ENCODE peak calls at places on chromosomes 5 and 9, in nine cellular contexts. M, L, Z, A, O, I, E, X and D are unnamed samples.

GRCh38 chr5:163309850-163310365 is 127.5 kb upstream of the CCNG1 start:
- DNase-seq in M (no peak), L (no peak), Z (no peak), A (no peak), O (no peak), I (no peak), E (no peak), X (no peak), D (no peak)

GRCh38 chr9:136538599-136539426 is 7.0 kb downstream of the NOTCH1 start:
- DNase-seq in M (peak; percentile 61), L (no peak), Z (no peak), A (no peak), O (peak; percentile 55), I (peak; percentile 56), E (no peak), X (no peak), D (no peak)

GRCh38 chr5:157388148-157388547 is 71.9 kb upstream of the NIPAL4 start:
- DNase-seq in M (no peak), L (no peak), Z (no peak), A (peak; percentile 42), O (no peak), I (no peak), E (no peak), X (no peak), D (no peak)

GRCh38 chr5:91928751-91929521 is 545.8 kb upstream of the ARRDC3 start:
- DNase-seq in M (peak; percentile 30), L (no peak), Z (no peak), A (peak; percentile 67), O (no peak), I (no peak), E (peak; percentile 38), X (no peak), D (no peak)

GRCh38 chr5:2207109-2207399 is 324.3 kb upstream of the IRX4 start:
- DNase-seq in M (no peak), L (no peak), Z (no peak), A (no peak), O (no peak), I (no peak), E (no peak), X (no peak), D (no peak)

GRCh38 chr9:98570663-98571440 is 137.9 kb downstream of the GABBR2 start:
- DNase-seq in M (no peak), L (no peak), Z (no peak), A (no peak), O (no peak), I (no peak), E (no peak), X (no peak), D (no peak)

GRCh38 chr9:17003576-17004240 is 131.1 kb upstream of the CNTLN start:
- DNase-seq in M (no peak), L (no peak), Z (no peak), A (peak; percentile 49), O (no peak), I (no peak), E (no peak), X (no peak), D (no peak)

GRCh38 chr5:181063514-181063913 is 23.4 kb downstream of the BTNL9 start:
- DNase-seq in M (no peak), L (no peak), Z (no peak), A (peak; percentile 58), O (no peak), I (no peak), E (no peak), X (no peak), D (no peak)

GRCh38 chr5:42021119-42021518 is 96.0 kb downstream of the FBXO4 start:
- DNase-seq in M (no peak), L (no peak), Z (no peak), A (peak; percentile 77), O (no peak), I (no peak), E (no peak), X (peak; percentile 69), D (no peak)

GRCh38 chr5:4533457-4534105 is 606.5 kb upstream of the ADAMTS16 start:
- DNase-seq in M (no peak), L (no peak), Z (no peak), A (no peak), O (no peak), I (no peak), E (no peak), X (peak; percentile 38), D (no peak)

GRCh38 chr9:85401998-85402397 is 339.8 kb downstream of the AGTPBP1 start:
- DNase-seq in M (peak; percentile 40), L (no peak), Z (no peak), A (peak; percentile 38), O (no peak), I (no peak), E (no peak), X (peak; percentile 33), D (no peak)

GRCh38 chr9:104177003-104177611 is 83.0 kb downstream of the SMC2 start:
- DNase-seq in M (peak; percentile 41), L (peak; percentile 9), Z (no peak), A (peak; percentile 42), O (no peak), I (no peak), E (no peak), X (peak; percentile 32), D (no peak)

GRCh38 chr5:158769702-158770101 is 330.0 kb downstream of the EBF1 start:
- DNase-seq in M (no peak), L (no peak), Z (no peak), A (no peak), O (no peak), I (no peak), E (no peak), X (no peak), D (no peak)

GRCh38 chr5:176680226-176680563 is 32.9 kb downstream of the TSPAN17 start:
- DNase-seq in M (no peak), L (no peak), Z (no peak), A (no peak), O (no peak), I (no peak), E (no peak), X (no peak), D (no peak)

GRCh38 chr5:746258-746761 is 38.2 kb downstream of the ZDHHC11B start:
- DNase-seq in M (no peak), L (no peak), Z (no peak), A (no peak), O (no peak), I (no peak), E (no peak), X (no peak), D (no peak)

GRCh38 chr5:159121061-159121460 is 21.3 kb upstream of the EBF1 start:
- DNase-seq in M (no peak), L (no peak), Z (no peak), A (no peak), O (no peak), I (no peak), E (no peak), X (no peak), D (no peak)

GRCh38 chr9:17063535-17064135 is 71.2 kb upstream of the CNTLN start:
- DNase-seq in M (peak; percentile 44), L (peak; percentile 45), Z (no peak), A (peak; percentile 70), O (no peak), I (no peak), E (peak; percentile 10), X (peak; percentile 31), D (no peak)

GRCh38 chr9:33125871-33126822 is 41.0 kb downstream of the B4GALT1 start:
- DNase-seq in M (no peak), L (no peak), Z (no peak), A (peak; percentile 5), O (no peak), I (no peak), E (no peak), X (peak; percentile 64), D (no peak)

GRCh38 chr9:95509851-95510529 is 6.8 kb downstream of the PTCH1 start:
- DNase-seq in M (no peak), L (no peak), Z (no peak), A (no peak), O (no peak), I (no peak), E (no peak), X (no peak), D (no peak)

DNA sequence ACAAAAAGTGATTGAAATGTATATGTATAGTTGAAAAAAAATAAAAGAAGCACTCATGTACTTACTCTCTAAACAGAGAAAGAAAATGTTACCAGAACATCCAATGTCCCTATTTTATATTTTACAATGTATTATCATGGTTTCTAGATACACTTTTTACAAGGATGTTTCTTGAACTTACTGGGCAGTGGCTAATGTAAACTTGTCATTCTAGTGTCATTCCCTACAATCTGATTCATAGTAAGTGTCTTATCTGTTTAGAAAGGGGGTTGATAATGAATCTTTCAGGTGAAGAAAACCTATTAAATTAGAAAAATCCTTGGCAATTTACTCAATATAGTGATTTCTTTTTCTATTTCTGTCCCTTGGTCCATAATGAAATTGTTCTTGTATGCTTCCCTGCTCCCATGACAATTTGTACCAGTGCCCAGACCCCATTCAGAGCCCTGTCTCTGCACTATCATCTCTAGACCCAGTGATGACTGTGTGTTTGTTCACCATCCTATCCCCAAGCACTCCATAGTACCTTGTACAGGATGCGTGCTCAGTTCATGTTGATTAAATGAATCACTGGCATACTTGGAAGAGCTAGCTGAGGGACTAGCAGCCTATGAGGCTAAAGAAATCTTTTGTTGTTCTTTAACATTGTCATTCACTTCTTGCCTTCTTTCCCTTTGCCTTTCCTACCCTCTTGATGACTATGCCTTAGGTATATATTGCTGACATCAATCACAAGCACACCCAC is 101.2 kb downstream of the HMHB1 start:
- DNase-seq in M (peak; percentile 84), L (peak; percentile 4), Z (no peak), A (peak; percentile 94), O (no peak), I (no peak), E (peak; percentile 61), X (peak; percentile 93), D (no peak)
- H3K27ac ChIP-seq in M (no peak overlapping the region), L (no peak overlapping the region), Z (no peak overlapping the region), A (peak overlapping the region; percentile 97), O (no peak overlapping the region), I (no peak overlapping the region), E (no peak overlapping the region), X (peak overlapping the region; percentile 20), D (no peak overlapping the region)

GRCh38 chr5:76388236-76388635 is 14.8 kb upstream of the IQGAP2 start:
- DNase-seq in M (no peak), L (no peak), Z (no peak), A (peak; percentile 59), O (no peak), I (no peak), E (no peak), X (no peak), D (no peak)
- H3K27ac ChIP-seq in M (no peak overlapping the region), L (no peak overlapping the region), Z (no peak overlapping the region), A (no peak overlapping the region), O (no peak overlapping the region), I (no peak overlapping the region), E (no peak overlapping the region), X (no peak overlapping the region), D (no peak overlapping the region)

DNA sequence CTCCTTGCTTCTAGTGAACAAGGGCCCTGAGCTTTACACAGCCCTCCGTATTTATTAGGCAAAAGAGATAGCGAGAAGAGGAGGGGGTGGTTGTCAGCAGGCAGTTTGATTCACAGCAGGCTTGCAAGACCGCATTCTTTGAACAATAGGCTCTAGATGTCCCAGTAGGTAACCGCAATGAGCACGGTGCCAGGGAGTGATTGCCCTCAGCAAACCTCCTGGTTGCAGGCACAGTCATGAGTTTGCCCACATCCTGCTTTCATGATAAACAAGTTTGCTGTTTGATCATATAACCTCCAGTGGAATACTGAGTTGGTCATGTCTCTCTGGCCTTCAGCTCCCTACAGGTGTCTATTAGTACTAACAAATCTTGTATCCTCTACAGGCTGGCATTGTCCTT is 66.1 kb downstream of the CACNA1B start:
- DNase-seq in M (no peak), L (no peak), Z (no peak), A (no peak), O (no peak), I (no peak), E (no peak), X (no peak), D (no peak)
- H3K27ac ChIP-seq in M (no peak overlapping the region), L (no peak overlapping the region), Z (no peak overlapping the region), A (no peak overlapping the region), O (no peak overlapping the region), I (no peak overlapping the region), E (no peak overlapping the region), X (no peak overlapping the region), D (no peak overlapping the region)

GRCh38 chr9:121324755-121325154 is 45.3 kb downstream of the STOM start:
- DNase-seq in M (no peak), L (no peak), Z (no peak), A (no peak), O (no peak), I (no peak), E (no peak), X (no peak), D (no peak)
- H3K27ac ChIP-seq in M (peak overlapping the region; percentile 8), L (no peak overlapping the region), Z (peak overlapping the region; percentile 85), A (no peak overlapping the region), O (no peak overlapping the region), I (no peak overlapping the region), E (no peak overlapping the region), X (no peak overlapping the region), D (peak overlapping the region; percentile 92)